ENCODE peak calls at places on chromosomes 11 and 22, in seven cellular contexts. M is mesenchymal stem cell, E is neuronal stem cell, W is mesendoderm, R is IMR-90, I is H9, Y is H1. D is an unnamed sample. For H3K79me1, the result is how much of the 10 kb centered on the place peaks cover.

GRCh38 chr11:73366265-73366610 is 10.0 kb upstream of the RELT start:
- DNase-seq in Y (no peak), R (no peak), W (no peak), M (no peak), E (no peak), I (no peak), D (no peak)

GRCh38 chr11:62400760-62401159 is 18.1 kb upstream of the SCGB1A1 start:
- DNase-seq in Y (no peak), W (no peak), M (peak), E (no peak), I (no peak), R (peak), D (no peak)

GRCh38 chr11:45337583-45338360 is 51.6 kb upstream of the SYT13 start:
- DNase-seq in E (no peak), Y (peak), I (no peak), R (no peak), M (no peak), W (no peak), D (no peak)

GRCh38 chr11:75858042-75858441 is 43.0 kb downstream of the UVRAG start:
- DNase-seq in E (no peak), Y (no peak), R (no peak), W (no peak), M (no peak), I (no peak), D (no peak)

GRCh38 chr11:17564687-17565042 is 17.6 kb downstream of the OTOG start:
- DNase-seq in M (no peak), R (no peak), E (no peak), W (peak), Y (peak), I (peak), D (no peak)

GRCh38 chr11:65477271-65478029 is 21.4 kb upstream of the MALAT1 start:
- DNase-seq in M (peak), E (peak), R (peak), I (peak), Y (peak), W (peak), D (peak)

GRCh38 chr11:80958414-80958813 is 1517.6 kb upstream of the TENM4 start:
- DNase-seq in E (no peak), R (peak), W (no peak), I (no peak), Y (no peak), M (peak), D (no peak)

GRCh38 chr22:50471197-50471847 is 3.5 kb downstream of the SBF1 start:
- DNase-seq in W (no peak), R (no peak), E (no peak), Y (no peak), M (no peak), I (no peak), D (no peak)

GRCh38 chr11:84316866-84317560 is 1030.8 kb upstream of the CCDC90B start:
- DNase-seq in Y (no peak), M (peak), R (peak), W (peak), E (peak), I (no peak), D (no peak)

GRCh38 chr11:67119577-67120391 is 721 bp downstream of the KDM2A start:
- DNase-seq in W (peak), E (peak), M (peak), R (no peak), Y (peak), I (no peak), D (no peak)

GRCh38 chr11:8318536-8318935 is 54.9 kb upstream of the LMO1 start:
- DNase-seq in Y (peak), I (peak), W (peak), E (no peak), R (no peak), M (no peak), D (no peak)

GRCh38 chr11:12547953-12548650 is 126.1 kb upstream of the TEAD1 start:
- DNase-seq in I (no peak), Y (no peak), E (no peak), M (peak), R (no peak), W (peak), D (peak)

GRCh38 chr11:116650052-116650451 is 122.7 kb downstream of the BUD13 start:
- DNase-seq in E (no peak), R (no peak), W (no peak), M (no peak), I (peak), Y (no peak), D (no peak)

GRCh38 chr11:6599884-6600390 is 3.5 kb downstream of the RRP8 start:
- DNase-seq in M (no peak), I (no peak), W (no peak), Y (peak), R (no peak), E (no peak), D (no peak)

GRCh38 chr11:9922806-9923205 is 258.9 kb downstream of the SWAP70 start:
- DNase-seq in R (no peak), I (peak), Y (peak), E (no peak), W (peak), M (peak), D (no peak)

GRCh38 chr11:38646382-38646781 is 2048.3 kb upstream of the RAG2 start:
- DNase-seq in W (no peak), M (no peak), Y (no peak), E (no peak), R (no peak), I (no peak), D (no peak)

GRCh38 chr11:73787051-73787642 is 527 bp upstream of the MRPL48 start:
- DNase-seq in M (no peak), I (no peak), Y (no peak), W (no peak), R (no peak), E (no peak), D (no peak)

GRCh38 chr22:46619240-46619829 is 851 bp upstream of the GRAMD4 start:
- DNase-seq in E (no peak), I (no peak), Y (no peak), W (no peak), R (no peak), M (no peak), D (no peak)

GRCh38 chr11:47587733-47588326 is 1.4 kb downstream of the FAM180B start:
- DNase-seq in M (no peak), R (no peak), Y (no peak), W (no peak), I (no peak), E (no peak), D (peak)

GRCh38 chr11:74849525-74850391 is 99.1 kb downstream of the XRRA1 start:
- DNase-seq in Y (peak), E (peak), R (peak), I (peak), M (peak), W (peak), D (no peak)

GRCh38 chr22:25956801-25957200 is 212.5 kb upstream of the SEZ6L start:
- DNase-seq in Y (no peak), M (no peak), E (no peak), I (no peak), R (no peak), W (no peak), D (no peak)

GRCh38 chr11:15536438-15536837 is 421.7 kb downstream of the INSC start:
- DNase-seq in Y (no peak), I (no peak), M (no peak), R (no peak), W (no peak), E (no peak), D (no peak)

GRCh38 chr11:2402106-2402505 is 1.6 kb downstream of the TSSC4 start:
- DNase-seq in R (no peak), I (no peak), M (no peak), W (no peak), E (no peak), Y (no peak), D (no peak)

GRCh38 chr11:111629499-111629898 is 27.2 kb downstream of the SIK2 start:
- DNase-seq in E (no peak), I (no peak), R (no peak), M (no peak), Y (no peak), W (no peak), D (no peak)

GRCh38 chr11:111632798-111633197 is 30.5 kb downstream of the SIK2 start:
- DNase-seq in E (no peak), Y (no peak), M (no peak), R (no peak), W (no peak), I (no peak), D (no peak)

GRCh38 chr11:111631666-111632039 is 29.4 kb downstream of the SIK2 start:
- DNase-seq in I (no peak), W (peak), E (no peak), M (peak), R (peak), Y (no peak), D (peak)

GRCh38 chr11:111633248-111633647 is 31.0 kb downstream of the SIK2 start:
- DNase-seq in E (no peak), M (no peak), Y (no peak), W (no peak), R (no peak), I (no peak), D (no peak)

DNA sequence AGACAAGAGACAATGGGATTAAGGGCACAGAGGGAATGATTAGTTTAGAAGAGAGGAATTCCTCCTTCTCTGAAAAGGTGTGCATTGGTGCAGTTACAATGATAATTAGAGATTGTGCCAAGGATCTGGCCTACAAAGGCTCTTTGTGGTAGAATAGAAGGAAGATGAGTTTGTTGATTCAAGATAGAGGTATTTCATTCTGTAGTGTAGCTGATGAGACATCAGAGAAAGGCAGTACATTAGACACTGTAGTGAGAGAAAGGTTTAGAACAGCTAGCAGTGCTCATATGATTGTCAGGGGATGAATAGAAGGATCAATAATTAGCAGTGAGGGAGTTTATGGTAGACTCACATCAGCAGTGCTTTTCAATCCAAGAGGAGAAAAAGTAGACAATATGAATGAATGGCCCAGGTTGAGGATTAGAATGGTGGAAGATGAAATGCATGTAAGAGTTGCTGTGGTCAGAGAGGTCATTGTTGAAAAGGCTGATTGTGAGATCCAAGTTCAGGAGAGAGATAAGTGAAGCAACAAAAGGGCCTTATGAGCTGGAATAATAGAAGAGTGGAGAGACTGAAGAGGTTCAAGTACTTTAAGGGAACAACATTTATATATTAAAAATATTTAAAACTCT is 28.9 kb downstream of the SIK2 start:
- DNase-seq in I (no peak), E (no peak), M (no peak), W (no peak), R (peak), Y (no peak), D (no peak)
- H3K79me1 ChIP-seq in I (under half), E (under half), M (under half), W (under half), R (under half), Y (under half), D (under half)

DNA sequence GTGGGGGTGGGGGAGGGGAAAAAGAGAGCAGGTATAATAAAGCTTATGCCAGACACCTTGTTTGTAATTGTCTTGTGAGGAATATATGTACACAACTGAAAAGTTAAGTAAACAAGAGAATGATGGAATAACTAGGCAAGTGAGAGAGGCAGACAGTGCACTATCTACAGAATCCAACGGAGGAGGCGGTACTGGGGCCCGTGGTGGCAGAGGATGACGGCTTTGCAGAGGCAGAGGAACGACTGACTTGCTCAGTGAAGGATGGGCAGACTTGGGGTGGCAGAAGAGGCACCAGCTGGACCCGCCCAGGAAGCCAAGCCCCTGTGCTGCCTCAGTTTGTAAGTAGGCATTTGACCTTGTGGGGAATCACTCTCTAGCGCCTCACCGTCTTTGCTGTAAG is 297.6 kb downstream of the ST3GAL4 start:
- DNase-seq in E (no peak), Y (no peak), I (no peak), R (no peak), W (no peak), M (no peak), D (no peak)
- H3K79me1 ChIP-seq in E (under half), Y (under half), I (under half), R (under half), W (under half), M (under half), D (under half)

GRCh38 chr11:99686838-99687237 is 666.1 kb downstream of the CNTN5 start:
- DNase-seq in I (no peak), R (no peak), E (no peak), Y (no peak), W (no peak), M (no peak), D (no peak)
- H3K79me1 ChIP-seq in I (under half), R (under half), E (under half), Y (under half), W (under half), M (under half), D (under half)

DNA sequence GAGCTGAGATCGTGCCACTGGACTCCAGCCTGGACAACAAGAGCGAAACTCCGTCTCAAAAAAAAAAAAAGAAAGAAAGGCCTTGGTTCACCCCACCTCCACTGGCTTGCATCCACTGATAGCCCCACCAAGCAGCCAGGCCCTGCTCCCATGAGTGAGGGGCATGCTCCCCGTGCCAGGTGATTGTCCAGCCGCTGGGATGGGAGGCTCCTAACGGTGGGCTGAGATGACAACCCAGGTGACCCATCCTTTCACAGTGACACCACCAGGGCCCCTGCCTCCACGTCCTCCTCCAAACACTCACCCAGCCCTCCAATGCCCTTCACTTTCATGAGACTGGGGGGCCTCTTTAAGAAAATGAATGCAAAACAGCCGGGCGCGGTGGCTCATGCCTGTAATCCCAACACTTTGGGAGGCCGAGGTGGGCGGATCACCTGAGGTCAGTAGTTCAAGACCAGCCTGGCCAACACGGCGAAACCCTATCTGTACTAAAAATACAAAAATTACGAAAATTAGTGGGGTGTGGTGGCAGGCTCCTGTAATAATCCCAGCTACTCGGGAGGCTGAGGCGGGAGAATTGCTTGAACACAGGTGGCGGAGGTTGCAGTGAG is 8.6 kb upstream of the DERL3 start:
- DNase-seq in M (no peak), W (no peak), Y (no peak), E (no peak), R (no peak), I (no peak), D (no peak)
- H3K79me1 ChIP-seq in M (under half), W (under half), Y (under half), E (under half), R (under half), I (under half), D (under half)

GRCh38 chr22:41998361-41999261 is at the start of gene WBP2NL:
- DNase-seq in M (no peak), W (no peak), R (peak), E (no peak), I (no peak), Y (no peak), D (peak)

GRCh38 chr22:41994506-41994905 is 4.1 kb upstream of the WBP2NL start:
- DNase-seq in R (no peak), W (peak), I (no peak), Y (no peak), M (no peak), E (no peak), D (no peak)

GRCh38 chr22:41995211-41995610 is 3.4 kb upstream of the WBP2NL start:
- DNase-seq in E (no peak), I (no peak), Y (no peak), W (no peak), R (no peak), M (no peak), D (no peak)

GRCh38 chr22:42000466-42000865 is 1.9 kb downstream of the WBP2NL start:
- DNase-seq in I (no peak), Y (no peak), R (no peak), W (no peak), E (no peak), M (no peak), D (no peak)

DNA sequence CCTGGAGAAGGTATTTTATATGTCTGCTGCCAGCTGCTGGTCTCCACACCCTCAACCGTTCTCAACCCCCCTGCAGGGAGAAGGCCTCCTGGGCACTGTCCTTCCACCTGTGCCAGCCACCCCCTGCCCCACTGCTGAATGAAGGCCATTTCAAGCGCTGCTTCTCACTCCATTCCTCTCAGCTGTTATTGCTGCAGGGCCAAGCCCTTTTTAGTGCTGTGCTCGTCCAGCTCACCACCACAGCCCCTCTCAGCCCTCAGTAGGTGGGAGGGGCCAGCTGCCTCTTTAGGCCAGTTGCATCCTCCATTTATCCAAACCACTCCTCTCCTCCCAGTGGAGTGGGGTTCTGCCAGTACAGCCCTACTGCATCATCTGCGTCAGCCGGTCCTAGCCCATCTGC is 1.8 kb upstream of the WBP2NL start:
- DNase-seq in R (no peak), I (no peak), M (no peak), W (no peak), E (no peak), Y (no peak), D (no peak)
- H3K79me1 ChIP-seq in R (under half), I (under half), M (under half), W (under half), E (under half), Y (under half), D (under half)

GRCh38 chr11:113847580-113847979 is 27.8 kb downstream of the USP28 start:
- DNase-seq in I (no peak), R (no peak), Y (no peak), E (no peak), W (no peak), M (no peak), D (no peak)

GRCh38 chr11:113850188-113850587 is 25.2 kb downstream of the USP28 start:
- DNase-seq in Y (no peak), E (no peak), W (no peak), M (no peak), I (no peak), R (no peak), D (no peak)

GRCh38 chr11:113847111-113847510 is 28.3 kb downstream of the USP28 start:
- DNase-seq in M (no peak), R (no peak), Y (no peak), W (no peak), E (no peak), I (no peak), D (no peak)

DNA sequence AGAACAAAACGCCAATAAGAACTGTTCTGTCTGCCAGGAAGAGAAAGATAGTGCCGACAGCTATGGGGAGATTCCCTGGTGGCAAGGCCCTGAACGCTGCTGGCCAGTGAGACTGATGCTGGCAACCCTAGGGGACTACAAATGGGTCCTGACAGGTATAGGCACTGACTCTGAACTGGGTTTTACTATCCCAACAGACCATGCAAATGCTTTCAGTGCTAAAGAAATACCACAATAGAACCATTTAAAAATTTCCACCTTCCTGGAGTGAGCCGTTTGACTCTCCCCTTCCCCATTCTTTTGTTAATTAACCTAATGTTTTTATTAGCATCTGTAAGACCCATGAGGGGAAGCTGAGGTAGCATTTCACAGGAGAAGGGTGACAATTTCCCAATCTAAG is 25.7 kb downstream of the USP28 start:
- DNase-seq in E (no peak), W (peak), I (peak), Y (peak), R (no peak), M (no peak), D (no peak)
- H3K79me1 ChIP-seq in E (under half), W (under half), I (under half), Y (under half), R (under half), M (under half), D (under half)

GRCh38 chr11:104490182-104490581 is 326.2 kb upstream of the PDGFD start:
- DNase-seq in M (peak), Y (no peak), I (no peak), R (no peak), W (peak), E (no peak), D (no peak)
- H3K79me1 ChIP-seq in M (under half), Y (under half), I (under half), R (under half), W (under half), E (under half), D (under half)

GRCh38 chr22:42194104-42194851 is 63.7 kb upstream of the CYP2D6 start:
- DNase-seq in E (no peak), M (no peak), R (no peak), Y (no peak), W (no peak), I (no peak), D (no peak)
- H3K79me1 ChIP-seq in E (under half), M (under half), R (under half), Y (under half), W (under half), I (under half), D (under half)

GRCh38 chr22:31139866-31140716 is at the start of gene PLA2G3:
- DNase-seq in R (peak), I (peak), M (peak), Y (peak), W (peak), E (peak), D (no peak)
- H3K79me1 ChIP-seq in R (under half), I (under half), M (under half), Y (under half), W (under half), E (under half), D (under half)

D was measured in trophoblast cell.